ENCODE peak calls at places on chromosomes 16 and 17, in ten cellular contexts. G is stimulated activated CD4-positive, alpha-beta T cell treated with anti-CD3 and anti-CD28 coated beads, Interleukin-4, amount 100 ng/mL, for 24 hours; I is heart right ventricle; A is GM06990; R is GM12878; F is cardiac muscle cell; T is ELF-1; O is MCF 10A; D is stimulated activated CD8-positive, alpha-beta memory T cell treated with anti-CD3 and anti-CD28 coated beads, Interleukin-4, amount 100 ng/mL, for 24 hours; X is B cell. B is an unnamed sample.

GRCh38 chr17:83151442-83152220 is 72.2 kb downstream of the METRNL start:
- DNase-seq in G (no peak), I (no peak), A (no peak), R (no peak), F (no peak), T (peak; percentile 61), O (no peak), D (no peak), X (no peak), B (peak; percentile 69)

GRCh38 chr16:66600484-66600883 is 4.0 kb upstream of the CMTM3 start:
- DNase-seq in G (no peak), I (no peak), A (no peak), R (no peak), F (no peak), T (no peak), O (no peak), D (no peak), X (no peak), B (no peak)

GRCh38 chr16:28498666-28499065 is 4.2 kb downstream of the APOBR start:
- DNase-seq in G (no peak), I (no peak), A (no peak), R (no peak), F (no peak), T (no peak), O (no peak), D (no peak), X (no peak), B (no peak)

GRCh38 chr17:50037321-50038107 is 18.4 kb upstream of the ITGA3 start:
- DNase-seq in G (no peak), I (peak; percentile 38), A (no peak), R (no peak), F (no peak), T (no peak), O (peak; percentile 93), D (no peak), X (peak; percentile 7), B (no peak)

GRCh38 chr17:35299108-35299507 is 56.2 kb downstream of the SLFN5 start:
- DNase-seq in G (no peak), I (no peak), A (no peak), R (no peak), F (no peak), T (peak; percentile 3), O (no peak), D (no peak), X (no peak), B (peak; percentile 6)

GRCh38 chr16:84667600-84668309 is 19.4 kb downstream of the KLHL36 start:
- DNase-seq in G (no peak), I (no peak), A (no peak), R (no peak), F (no peak), T (peak; percentile 27), O (no peak), D (no peak), X (no peak), B (no peak)

GRCh38 chr16:72458035-72458434 is 286.1 kb upstream of the PMFBP1 start:
- DNase-seq in G (no peak), I (no peak), A (no peak), R (no peak), F (no peak), T (no peak), O (no peak), D (no peak), X (no peak), B (no peak)

GRCh38 chr17:2075336-2076056 is 20.6 kb downstream of the HIC1 start:
- DNase-seq in G (no peak), I (peak; percentile 58), A (no peak), R (no peak), F (peak; percentile 39), T (peak; percentile 54), O (peak; percentile 26), D (no peak), X (no peak), B (peak; percentile 53)